ENCODE peak calls at places on chromosomes 12 and 14, in six cellular contexts. One of them, this sample, is unnamed.
A peak's percentile ranks its signal among the peaks of the same experiment; 100 is the strongest.

GRCh38 chr12:15701212-15701611 is 88.0 kb downstream of the EPS8 start:
- DNase-seq in stimulated activated CD4-positive, alpha-beta T cell treated with anti-CD3 and anti-CD28 coated beads, Interleukin-15, amount 100 ng/mL, for 48 hours: no peak
- DNase-seq in lung microvascular endothelial cell: peak; percentile 64
- DNase-seq in HTR-8/SVneo: no peak
- DNase-seq in C1 segment of cervical spinal cord: no peak
- DNase-seq in EL: peak; percentile 60
- DNase-seq in this sample: no peak

GRCh38 chr12:42504049-42504448 is 85.5 kb downstream of the PRICKLE1 start:
- DNase-seq in HTR-8/SVneo: peak; percentile 14
- DNase-seq in C1 segment of cervical spinal cord: no peak
- DNase-seq in stimulated activated CD4-positive, alpha-beta T cell treated with anti-CD3 and anti-CD28 coated beads, Interleukin-15, amount 100 ng/mL, for 48 hours: no peak
- DNase-seq in EL: peak; percentile 32
- DNase-seq in lung microvascular endothelial cell: peak; percentile 11
- DNase-seq in this sample: no peak

GRCh38 chr14:30337456-30337855 is 221.5 kb upstream of the G2E3 start:
- DNase-seq in EL: no peak
- DNase-seq in C1 segment of cervical spinal cord: no peak
- DNase-seq in lung microvascular endothelial cell: no peak
- DNase-seq in stimulated activated CD4-positive, alpha-beta T cell treated with anti-CD3 and anti-CD28 coated beads, Interleukin-15, amount 100 ng/mL, for 48 hours: no peak
- DNase-seq in HTR-8/SVneo: no peak
- DNase-seq in this sample: no peak

GRCh38 chr12:123118397-123118945 is 32.4 kb downstream of the PITPNM2 start:
- DNase-seq in HTR-8/SVneo: no peak
- DNase-seq in lung microvascular endothelial cell: no peak
- DNase-seq in EL: no peak
- DNase-seq in stimulated activated CD4-positive, alpha-beta T cell treated with anti-CD3 and anti-CD28 coated beads, Interleukin-15, amount 100 ng/mL, for 48 hours: no peak
- DNase-seq in C1 segment of cervical spinal cord: no peak
- DNase-seq in this sample: no peak

GRCh38 chr14:99242816-99243795 is 28.9 kb downstream of the BCL11B start:
- DNase-seq in EL: no peak
- DNase-seq in HTR-8/SVneo: no peak
- DNase-seq in C1 segment of cervical spinal cord: no peak
- DNase-seq in stimulated activated CD4-positive, alpha-beta T cell treated with anti-CD3 and anti-CD28 coated beads, Interleukin-15, amount 100 ng/mL, for 48 hours: no peak
- DNase-seq in lung microvascular endothelial cell: no peak
- DNase-seq in this sample: no peak

GRCh38 chr12:7090222-7090998 is 1.8 kb downstream of the C1R start:
- DNase-seq in lung microvascular endothelial cell: no peak
- DNase-seq in HTR-8/SVneo: no peak
- DNase-seq in C1 segment of cervical spinal cord: no peak
- DNase-seq in stimulated activated CD4-positive, alpha-beta T cell treated with anti-CD3 and anti-CD28 coated beads, Interleukin-15, amount 100 ng/mL, for 48 hours: no peak
- DNase-seq in EL: no peak
- DNase-seq in this sample: no peak

GRCh38 chr12:84913151-84913550 is 552 bp upstream of the SLC6A15 start:
- DNase-seq in stimulated activated CD4-positive, alpha-beta T cell treated with anti-CD3 and anti-CD28 coated beads, Interleukin-15, amount 100 ng/mL, for 48 hours: no peak
- DNase-seq in lung microvascular endothelial cell: no peak
- DNase-seq in EL: no peak
- DNase-seq in C1 segment of cervical spinal cord: no peak
- DNase-seq in HTR-8/SVneo: no peak
- DNase-seq in this sample: no peak

GRCh38 chr14:48788771-48789170 is 797.4 kb downstream of the RPS29 start:
- DNase-seq in EL: no peak
- DNase-seq in HTR-8/SVneo: no peak
- DNase-seq in stimulated activated CD4-positive, alpha-beta T cell treated with anti-CD3 and anti-CD28 coated beads, Interleukin-15, amount 100 ng/mL, for 48 hours: no peak
- DNase-seq in C1 segment of cervical spinal cord: no peak
- DNase-seq in lung microvascular endothelial cell: no peak
- DNase-seq in this sample: no peak

GRCh38 chr12:82047480-82047879 is 288.3 kb upstream of the PPFIA2 start:
- DNase-seq in C1 segment of cervical spinal cord: no peak
- DNase-seq in stimulated activated CD4-positive, alpha-beta T cell treated with anti-CD3 and anti-CD28 coated beads, Interleukin-15, amount 100 ng/mL, for 48 hours: no peak
- DNase-seq in HTR-8/SVneo: no peak
- DNase-seq in EL: no peak
- DNase-seq in lung microvascular endothelial cell: no peak
- DNase-seq in this sample: no peak

GRCh38 chr12:131121705-131122405 is 168.1 kb downstream of the ADGRD1 start:
- DNase-seq in EL: no peak
- DNase-seq in lung microvascular endothelial cell: no peak
- DNase-seq in C1 segment of cervical spinal cord: no peak
- DNase-seq in stimulated activated CD4-positive, alpha-beta T cell treated with anti-CD3 and anti-CD28 coated beads, Interleukin-15, amount 100 ng/mL, for 48 hours: no peak
- DNase-seq in HTR-8/SVneo: no peak
- DNase-seq in this sample: no peak

GRCh38 chr14:36300337-36300736 is 20.1 kb downstream of the MBIP start:
- DNase-seq in C1 segment of cervical spinal cord: no peak
- DNase-seq in lung microvascular endothelial cell: peak; percentile 26
- DNase-seq in stimulated activated CD4-positive, alpha-beta T cell treated with anti-CD3 and anti-CD28 coated beads, Interleukin-15, amount 100 ng/mL, for 48 hours: no peak
- DNase-seq in HTR-8/SVneo: no peak
- DNase-seq in EL: peak; percentile 5
- DNase-seq in this sample: no peak

GRCh38 chr12:53538209-53538689 is 31.0 kb upstream of the NPFF start:
- DNase-seq in HTR-8/SVneo: no peak
- DNase-seq in EL: peak; percentile 13
- DNase-seq in C1 segment of cervical spinal cord: no peak
- DNase-seq in stimulated activated CD4-positive, alpha-beta T cell treated with anti-CD3 and anti-CD28 coated beads, Interleukin-15, amount 100 ng/mL, for 48 hours: no peak
- DNase-seq in lung microvascular endothelial cell: peak; percentile 58
- DNase-seq in this sample: no peak

GRCh38 chr12:16788888-16789790 is 183.2 kb upstream of the LMO3 start:
- DNase-seq in EL: no peak
- DNase-seq in lung microvascular endothelial cell: no peak
- DNase-seq in HTR-8/SVneo: no peak
- DNase-seq in stimulated activated CD4-positive, alpha-beta T cell treated with anti-CD3 and anti-CD28 coated beads, Interleukin-15, amount 100 ng/mL, for 48 hours: no peak
- DNase-seq in C1 segment of cervical spinal cord: no peak
- DNase-seq in this sample: no peak

GRCh38 chr12:5295151-5295550 is 136.8 kb upstream of the NTF3 start:
- DNase-seq in EL: peak; percentile 34
- DNase-seq in lung microvascular endothelial cell: no peak
- DNase-seq in HTR-8/SVneo: no peak
- DNase-seq in C1 segment of cervical spinal cord: no peak
- DNase-seq in stimulated activated CD4-positive, alpha-beta T cell treated with anti-CD3 and anti-CD28 coated beads, Interleukin-15, amount 100 ng/mL, for 48 hours: no peak
- DNase-seq in this sample: no peak

This sample was measured in amygdala.